ENCODE peak calls at places on chromosomes 12 and 14, in ten cellular contexts. One of them, this sample, is unnamed. For H3K9me3, the result is how much of the 10 kb centered on the place peaks cover.

GRCh38 chr14:23186913-23187654 is 3.6 kb upstream of the SLC7A8 start:
- DNase-seq in CD4-positive, alpha-beta memory T cell: peak
- DNase-seq in H9: no peak
- DNase-seq in mammary epithelial cell: peak
- DNase-seq in H1: no peak
- DNase-seq in suprapubic skin: no peak
- DNase-seq in uterus: peak
- DNase-seq in CD4-positive, CD25-positive, alpha-beta regulatory T cell: peak
- DNase-seq in astrocyte: peak
- DNase-seq in gastrocnemius medialis: no peak
- DNase-seq in this sample: no peak

GRCh38 chr14:68771631-68772030 is 21.2 kb downstream of the ZFP36L1 start:
- DNase-seq in gastrocnemius medialis: no peak
- DNase-seq in H1: no peak
- DNase-seq in suprapubic skin: no peak
- DNase-seq in CD4-positive, alpha-beta memory T cell: no peak
- DNase-seq in uterus: no peak
- DNase-seq in CD4-positive, CD25-positive, alpha-beta regulatory T cell: peak
- DNase-seq in astrocyte: no peak
- DNase-seq in H9: no peak
- DNase-seq in mammary epithelial cell: no peak
- DNase-seq in this sample: no peak

GRCh38 chr12:52693261-52693660 is 10.1 kb downstream of the KRT77 start:
- DNase-seq in mammary epithelial cell: no peak
- DNase-seq in CD4-positive, alpha-beta memory T cell: no peak
- DNase-seq in H9: no peak
- DNase-seq in CD4-positive, CD25-positive, alpha-beta regulatory T cell: no peak
- DNase-seq in suprapubic skin: no peak
- DNase-seq in astrocyte: no peak
- DNase-seq in gastrocnemius medialis: no peak
- DNase-seq in H1: no peak
- DNase-seq in uterus: no peak
- DNase-seq in this sample: no peak

GRCh38 chr12:131230340-131231099 is 276.8 kb downstream of the ADGRD1 start:
- DNase-seq in gastrocnemius medialis: no peak
- DNase-seq in CD4-positive, CD25-positive, alpha-beta regulatory T cell: no peak
- DNase-seq in suprapubic skin: no peak
- DNase-seq in uterus: no peak
- DNase-seq in H1: no peak
- DNase-seq in CD4-positive, alpha-beta memory T cell: no peak
- DNase-seq in H9: no peak
- DNase-seq in mammary epithelial cell: no peak
- DNase-seq in astrocyte: no peak
- DNase-seq in this sample: no peak

GRCh38 chr12:40262657-40263056 is 37.9 kb downstream of the LRRK2 start:
- DNase-seq in suprapubic skin: no peak
- DNase-seq in uterus: no peak
- DNase-seq in CD4-positive, alpha-beta memory T cell: no peak
- DNase-seq in H9: no peak
- DNase-seq in H1: no peak
- DNase-seq in astrocyte: no peak
- DNase-seq in CD4-positive, CD25-positive, alpha-beta regulatory T cell: no peak
- DNase-seq in gastrocnemius medialis: no peak
- DNase-seq in mammary epithelial cell: no peak
- DNase-seq in this sample: no peak

GRCh38 chr14:73477618-73478266 is 13.0 kb upstream of the RIOX1 start:
- DNase-seq in H1: no peak
- DNase-seq in suprapubic skin: no peak
- DNase-seq in CD4-positive, CD25-positive, alpha-beta regulatory T cell: no peak
- DNase-seq in gastrocnemius medialis: no peak
- DNase-seq in uterus: no peak
- DNase-seq in mammary epithelial cell: peak
- DNase-seq in H9: no peak
- DNase-seq in CD4-positive, alpha-beta memory T cell: no peak
- DNase-seq in astrocyte: peak
- DNase-seq in this sample: no peak

GRCh38 chr12:10873374-10873773 is 10.7 kb downstream of the PRH1 start:
- DNase-seq in H1: no peak
- DNase-seq in CD4-positive, CD25-positive, alpha-beta regulatory T cell: no peak
- DNase-seq in gastrocnemius medialis: no peak
- DNase-seq in CD4-positive, alpha-beta memory T cell: no peak
- DNase-seq in uterus: no peak
- DNase-seq in astrocyte: peak
- DNase-seq in H9: no peak
- DNase-seq in suprapubic skin: no peak
- DNase-seq in mammary epithelial cell: no peak
- DNase-seq in this sample: no peak

GRCh38 chr14:36835145-36835544 is 173.5 kb downstream of the PAX9 start:
- DNase-seq in CD4-positive, alpha-beta memory T cell: no peak
- DNase-seq in astrocyte: no peak
- DNase-seq in H9: no peak
- DNase-seq in suprapubic skin: no peak
- DNase-seq in uterus: no peak
- DNase-seq in mammary epithelial cell: no peak
- DNase-seq in CD4-positive, CD25-positive, alpha-beta regulatory T cell: no peak
- DNase-seq in H1: no peak
- DNase-seq in gastrocnemius medialis: no peak
- DNase-seq in this sample: no peak

GRCh38 chr14:90782892-90783291 is 33.3 kb downstream of the TTC7B start:
- DNase-seq in H1: no peak
- DNase-seq in CD4-positive, CD25-positive, alpha-beta regulatory T cell: no peak
- DNase-seq in mammary epithelial cell: no peak
- DNase-seq in CD4-positive, alpha-beta memory T cell: no peak
- DNase-seq in H9: peak
- DNase-seq in suprapubic skin: peak
- DNase-seq in astrocyte: no peak
- DNase-seq in gastrocnemius medialis: no peak
- DNase-seq in uterus: no peak
- DNase-seq in this sample: no peak

GRCh38 chr14:58871972-58872530 is 234.3 kb downstream of the DACT1 start:
- DNase-seq in CD4-positive, alpha-beta memory T cell: no peak
- DNase-seq in H1: no peak
- DNase-seq in astrocyte: peak
- DNase-seq in suprapubic skin: no peak
- DNase-seq in gastrocnemius medialis: no peak
- DNase-seq in H9: no peak
- DNase-seq in uterus: no peak
- DNase-seq in CD4-positive, CD25-positive, alpha-beta regulatory T cell: no peak
- DNase-seq in mammary epithelial cell: no peak
- DNase-seq in this sample: no peak

GRCh38 chr12:124480469-124481256 is 86.7 kb downstream of the NCOR2 start:
- DNase-seq in H1: no peak
- DNase-seq in uterus: peak
- DNase-seq in CD4-positive, alpha-beta memory T cell: peak
- DNase-seq in gastrocnemius medialis: no peak
- DNase-seq in mammary epithelial cell: peak
- DNase-seq in suprapubic skin: no peak
- DNase-seq in astrocyte: peak
- DNase-seq in CD4-positive, CD25-positive, alpha-beta regulatory T cell: peak
- DNase-seq in H9: no peak
- DNase-seq in this sample: peak

GRCh38 chr12:9957834-9958233 is 13.4 kb upstream of the CLEC12A start:
- DNase-seq in H9: no peak
- DNase-seq in H1: no peak
- DNase-seq in CD4-positive, CD25-positive, alpha-beta regulatory T cell: peak
- DNase-seq in CD4-positive, alpha-beta memory T cell: peak
- DNase-seq in gastrocnemius medialis: no peak
- DNase-seq in suprapubic skin: no peak
- DNase-seq in mammary epithelial cell: no peak
- DNase-seq in astrocyte: no peak
- DNase-seq in uterus: no peak
- DNase-seq in this sample: no peak

GRCh38 chr14:30443368-30444007 is 115.5 kb upstream of the G2E3 start:
- DNase-seq in CD4-positive, alpha-beta memory T cell: no peak
- DNase-seq in uterus: no peak
- DNase-seq in mammary epithelial cell: peak
- DNase-seq in suprapubic skin: no peak
- DNase-seq in CD4-positive, CD25-positive, alpha-beta regulatory T cell: peak
- DNase-seq in H1: no peak
- DNase-seq in gastrocnemius medialis: no peak
- DNase-seq in astrocyte: peak
- DNase-seq in H9: no peak
- DNase-seq in this sample: no peak

GRCh38 chr12:108833757-108834472 is 23.5 kb downstream of the SSH1 start:
- DNase-seq in H9: no peak
- DNase-seq in astrocyte: peak
- DNase-seq in uterus: peak
- DNase-seq in CD4-positive, alpha-beta memory T cell: no peak
- DNase-seq in H1: no peak
- DNase-seq in suprapubic skin: no peak
- DNase-seq in gastrocnemius medialis: no peak
- DNase-seq in mammary epithelial cell: peak
- DNase-seq in CD4-positive, CD25-positive, alpha-beta regulatory T cell: no peak
- DNase-seq in this sample: no peak

DNA sequence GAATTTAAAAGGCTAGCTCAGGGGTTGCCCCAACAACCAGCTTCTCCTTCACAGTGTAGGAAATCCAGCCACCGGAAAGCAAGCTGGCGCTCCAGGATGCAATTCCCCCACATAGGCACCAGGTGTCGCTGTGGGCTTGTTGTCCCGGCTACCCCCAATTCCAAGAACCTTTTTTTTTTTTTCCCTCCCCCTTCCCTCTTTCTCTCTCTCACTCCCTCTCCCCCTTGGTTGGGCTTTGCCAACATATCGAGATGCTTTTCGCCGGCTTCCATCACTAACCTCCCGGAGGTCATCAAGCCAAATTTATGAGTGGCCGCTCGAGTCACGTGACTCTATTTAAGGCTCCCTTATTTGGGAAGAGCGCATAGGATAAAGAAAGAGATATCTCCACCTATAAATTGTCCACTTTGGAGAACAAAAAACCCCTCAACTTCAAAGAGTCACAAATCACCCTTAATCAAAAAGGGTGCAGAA is at the start of gene HOXC5:
- DNase-seq in CD4-positive, alpha-beta memory T cell: peak
- DNase-seq in gastrocnemius medialis: no peak
- DNase-seq in H9: peak
- DNase-seq in CD4-positive, CD25-positive, alpha-beta regulatory T cell: peak
- DNase-seq in astrocyte: peak
- DNase-seq in H1: peak
- DNase-seq in mammary epithelial cell: peak
- DNase-seq in suprapubic skin: peak
- DNase-seq in uterus: peak
- DNase-seq in this sample: peak
- H3K9me3 ChIP-seq in CD4-positive, alpha-beta memory T cell: under half
- H3K9me3 ChIP-seq in gastrocnemius medialis: under half
- H3K9me3 ChIP-seq in H9: under half
- H3K9me3 ChIP-seq in CD4-positive, CD25-positive, alpha-beta regulatory T cell: under half
- H3K9me3 ChIP-seq in astrocyte: under half
- H3K9me3 ChIP-seq in H1: under half
- H3K9me3 ChIP-seq in mammary epithelial cell: under half
- H3K9me3 ChIP-seq in suprapubic skin: under half
- H3K9me3 ChIP-seq in uterus: under half
- H3K9me3 ChIP-seq in this sample: under half

DNA sequence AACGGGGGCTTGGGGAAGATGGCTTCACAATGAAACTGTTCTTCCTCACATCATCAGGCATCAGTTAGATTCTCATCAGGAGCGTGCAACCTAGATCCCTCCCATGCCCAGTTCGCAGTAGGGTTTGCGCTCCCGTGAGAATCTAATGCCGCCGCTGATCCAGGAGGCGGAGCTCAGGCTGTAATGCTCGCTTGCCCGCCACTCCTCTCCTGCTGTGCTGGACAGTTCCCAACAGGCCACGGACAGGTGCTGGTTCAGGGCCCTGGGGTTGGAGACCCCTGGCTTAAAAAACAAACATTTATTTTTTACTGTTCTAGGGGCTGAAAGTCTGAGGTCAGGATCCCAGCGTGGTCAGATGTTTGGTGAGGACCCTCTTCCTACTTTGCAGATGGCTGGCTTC is 180.5 kb downstream of the FBXL14 start:
- DNase-seq in H1: no peak
- DNase-seq in CD4-positive, alpha-beta memory T cell: no peak
- DNase-seq in uterus: no peak
- DNase-seq in astrocyte: no peak
- DNase-seq in CD4-positive, CD25-positive, alpha-beta regulatory T cell: no peak
- DNase-seq in gastrocnemius medialis: no peak
- DNase-seq in mammary epithelial cell: no peak
- DNase-seq in H9: peak
- DNase-seq in suprapubic skin: no peak
- DNase-seq in this sample: no peak
- H3K27ac ChIP-seq in H1: no peak
- H3K27ac ChIP-seq in CD4-positive, alpha-beta memory T cell: no peak
- H3K27ac ChIP-seq in uterus: no peak
- H3K27ac ChIP-seq in astrocyte: no peak
- H3K27ac ChIP-seq in CD4-positive, CD25-positive, alpha-beta regulatory T cell: no peak
- H3K27ac ChIP-seq in gastrocnemius medialis: no peak
- H3K27ac ChIP-seq in mammary epithelial cell: no peak
- H3K27ac ChIP-seq in H9: no peak
- H3K27ac ChIP-seq in suprapubic skin: no peak
- H3K27ac ChIP-seq in this sample: no peak

GRCh38 chr14:33393155-33393894 is 454.6 kb downstream of the NPAS3 start:
- DNase-seq in gastrocnemius medialis: no peak
- DNase-seq in CD4-positive, CD25-positive, alpha-beta regulatory T cell: no peak
- DNase-seq in astrocyte: no peak
- DNase-seq in uterus: no peak
- DNase-seq in mammary epithelial cell: no peak
- DNase-seq in suprapubic skin: no peak
- DNase-seq in H9: no peak
- DNase-seq in H1: no peak
- DNase-seq in CD4-positive, alpha-beta memory T cell: no peak
- DNase-seq in this sample: no peak

GRCh38 chr14:33393895-33394405 is 455.3 kb downstream of the NPAS3 start:
- DNase-seq in astrocyte: no peak
- DNase-seq in gastrocnemius medialis: no peak
- DNase-seq in CD4-positive, alpha-beta memory T cell: no peak
- DNase-seq in CD4-positive, CD25-positive, alpha-beta regulatory T cell: no peak
- DNase-seq in uterus: no peak
- DNase-seq in H1: no peak
- DNase-seq in mammary epithelial cell: no peak
- DNase-seq in suprapubic skin: no peak
- DNase-seq in H9: no peak
- DNase-seq in this sample: no peak
- H3K9me3 ChIP-seq in astrocyte: under half
- H3K9me3 ChIP-seq in gastrocnemius medialis: under half
- H3K9me3 ChIP-seq in CD4-positive, alpha-beta memory T cell: under half
- H3K9me3 ChIP-seq in CD4-positive, CD25-positive, alpha-beta regulatory T cell: under half
- H3K9me3 ChIP-seq in uterus: under half
- H3K9me3 ChIP-seq in H1: under half
- H3K9me3 ChIP-seq in mammary epithelial cell: under half
- H3K9me3 ChIP-seq in suprapubic skin: under half
- H3K9me3 ChIP-seq in H9: under half
- H3K9me3 ChIP-seq in this sample: under half

DNA sequence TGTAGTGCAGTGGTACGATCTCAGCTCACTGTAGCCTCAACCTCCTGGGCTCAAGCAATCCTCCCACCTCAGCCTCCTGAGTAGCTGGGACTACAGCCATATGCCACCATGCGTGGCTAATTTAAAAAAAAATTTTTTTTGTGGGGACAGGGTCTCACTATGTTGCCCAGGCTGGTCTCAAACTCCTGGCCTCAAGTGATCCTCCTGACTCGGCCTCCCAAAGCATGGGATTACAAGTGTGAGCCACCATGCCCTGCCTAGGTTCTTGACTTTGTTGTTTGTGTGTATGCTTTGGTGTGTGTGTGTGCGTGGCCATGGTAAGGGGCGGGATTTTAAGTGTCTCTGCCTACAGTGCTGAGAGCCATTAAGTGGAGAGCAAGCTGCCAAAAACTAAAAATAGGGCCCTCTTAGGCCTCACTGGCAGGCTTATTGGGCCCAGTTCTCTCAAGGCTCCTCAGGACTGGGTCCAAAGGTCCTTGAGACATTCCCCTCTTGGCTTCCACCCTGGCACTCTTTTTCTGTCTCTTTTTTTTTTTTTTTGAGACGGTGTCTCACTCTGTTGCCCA is 5.1 kb downstream of the COX14 start:
- DNase-seq in mammary epithelial cell: no peak
- DNase-seq in astrocyte: no peak
- DNase-seq in gastrocnemius medialis: no peak
- DNase-seq in uterus: no peak
- DNase-seq in H1: no peak
- DNase-seq in CD4-positive, CD25-positive, alpha-beta regulatory T cell: no peak
- DNase-seq in CD4-positive, alpha-beta memory T cell: no peak
- DNase-seq in H9: no peak
- DNase-seq in suprapubic skin: no peak
- DNase-seq in this sample: no peak
- H3K27ac ChIP-seq in mammary epithelial cell: no peak
- H3K27ac ChIP-seq in astrocyte: no peak
- H3K27ac ChIP-seq in gastrocnemius medialis: peak
- H3K27ac ChIP-seq in uterus: no peak
- H3K27ac ChIP-seq in H1: no peak
- H3K27ac ChIP-seq in CD4-positive, CD25-positive, alpha-beta regulatory T cell: no peak
- H3K27ac ChIP-seq in CD4-positive, alpha-beta memory T cell: no peak
- H3K27ac ChIP-seq in H9: no peak
- H3K27ac ChIP-seq in suprapubic skin: no peak
- H3K27ac ChIP-seq in this sample: no peak

This sample was measured in SJSA1.